ENCODE peak calls at places on chromosomes 7 and 10, in seven cellular contexts. One of them, this sample, is unnamed. For H3K4me1, the result is how much of the 10 kb centered on the place peaks cover.

GRCh38 chr10:117217196-117217761 is 20.0 kb downstream of the KCNK18 start:
- DNase-seq in prostate gland: no peak
- DNase-seq in stomach: no peak
- DNase-seq in HCT116: no peak
- DNase-seq in spleen: peak
- DNase-seq in tibial nerve: no peak
- DNase-seq in IMR-90: no peak
- DNase-seq in this sample: no peak

GRCh38 chr10:58508316-58508715 is 4.4 kb upstream of the BICC1 start:
- DNase-seq in prostate gland: no peak
- DNase-seq in stomach: no peak
- DNase-seq in HCT116: no peak
- DNase-seq in spleen: no peak
- DNase-seq in tibial nerve: no peak
- DNase-seq in IMR-90: peak
- DNase-seq in this sample: no peak

GRCh38 chr7:123823898-123824753 is 20.8 kb upstream of the HYAL4 start:
- DNase-seq in prostate gland: no peak
- DNase-seq in stomach: no peak
- DNase-seq in HCT116: no peak
- DNase-seq in spleen: no peak
- DNase-seq in tibial nerve: no peak
- DNase-seq in IMR-90: no peak
- DNase-seq in this sample: no peak

GRCh38 chr10:69464401-69464800 is 13.1 kb downstream of the TSPAN15 start:
- DNase-seq in prostate gland: no peak
- DNase-seq in stomach: no peak
- DNase-seq in HCT116: no peak
- DNase-seq in spleen: peak
- DNase-seq in tibial nerve: no peak
- DNase-seq in IMR-90: no peak
- DNase-seq in this sample: no peak

GRCh38 chr10:97922378-97922758 is 72.7 kb downstream of the GOLGA7B start:
- DNase-seq in prostate gland: no peak
- DNase-seq in stomach: no peak
- DNase-seq in HCT116: no peak
- DNase-seq in spleen: peak
- DNase-seq in tibial nerve: no peak
- DNase-seq in IMR-90: no peak
- DNase-seq in this sample: no peak

GRCh38 chr7:95509199-95509598 is 23.5 kb downstream of the ASB4 start:
- DNase-seq in prostate gland: no peak
- DNase-seq in stomach: no peak
- DNase-seq in HCT116: no peak
- DNase-seq in spleen: no peak
- DNase-seq in tibial nerve: no peak
- DNase-seq in IMR-90: peak
- DNase-seq in this sample: no peak

GRCh38 chr7:45088821-45089313 is at the start of gene NACAD:
- DNase-seq in prostate gland: peak
- DNase-seq in stomach: peak
- DNase-seq in HCT116: no peak
- DNase-seq in spleen: peak
- DNase-seq in tibial nerve: peak
- DNase-seq in IMR-90: peak
- DNase-seq in this sample: no peak

GRCh38 chr10:102814456-102814871 is 22.7 kb downstream of the CYP17A1 start:
- DNase-seq in prostate gland: no peak
- DNase-seq in stomach: peak
- DNase-seq in HCT116: no peak
- DNase-seq in spleen: no peak
- DNase-seq in tibial nerve: peak
- DNase-seq in IMR-90: peak
- DNase-seq in this sample: no peak

GRCh38 chr7:42077276-42078135 is 159.5 kb downstream of the GLI3 start:
- DNase-seq in prostate gland: no peak
- DNase-seq in stomach: no peak
- DNase-seq in HCT116: no peak
- DNase-seq in spleen: no peak
- DNase-seq in tibial nerve: no peak
- DNase-seq in IMR-90: no peak
- DNase-seq in this sample: no peak

GRCh38 chr10:60661627-60662026 is 116.7 kb upstream of the CDK1 start:
- DNase-seq in prostate gland: no peak
- DNase-seq in stomach: no peak
- DNase-seq in HCT116: peak
- DNase-seq in spleen: no peak
- DNase-seq in tibial nerve: no peak
- DNase-seq in IMR-90: peak
- DNase-seq in this sample: no peak

GRCh38 chr10:66982792-66983481 is 57.1 kb downstream of the LRRTM3 start:
- DNase-seq in prostate gland: no peak
- DNase-seq in stomach: no peak
- DNase-seq in HCT116: no peak
- DNase-seq in spleen: no peak
- DNase-seq in tibial nerve: no peak
- DNase-seq in IMR-90: no peak
- DNase-seq in this sample: no peak

GRCh38 chr7:76049295-76049694 is 1.4 kb downstream of the MDH2 start:
- DNase-seq in prostate gland: no peak
- DNase-seq in stomach: no peak
- DNase-seq in HCT116: no peak
- DNase-seq in spleen: no peak
- DNase-seq in tibial nerve: no peak
- DNase-seq in IMR-90: no peak
- DNase-seq in this sample: no peak

GRCh38 chr7:76047305-76047810 is 442 bp downstream of the STYXL1 start:
- DNase-seq in prostate gland: no peak
- DNase-seq in stomach: no peak
- DNase-seq in HCT116: no peak
- DNase-seq in spleen: no peak
- DNase-seq in tibial nerve: no peak
- DNase-seq in IMR-90: no peak
- DNase-seq in this sample: no peak

GRCh38 chr7:76050545-76050944 is 2.6 kb downstream of the MDH2 start:
- DNase-seq in prostate gland: no peak
- DNase-seq in stomach: no peak
- DNase-seq in HCT116: no peak
- DNase-seq in spleen: no peak
- DNase-seq in tibial nerve: no peak
- DNase-seq in IMR-90: no peak
- DNase-seq in this sample: no peak

GRCh38 chr7:76048668-76048988 is 722 bp downstream of the MDH2 start:
- DNase-seq in prostate gland: no peak
- DNase-seq in stomach: peak
- DNase-seq in HCT116: no peak
- DNase-seq in spleen: no peak
- DNase-seq in tibial nerve: no peak
- DNase-seq in IMR-90: no peak
- DNase-seq in this sample: no peak

DNA sequence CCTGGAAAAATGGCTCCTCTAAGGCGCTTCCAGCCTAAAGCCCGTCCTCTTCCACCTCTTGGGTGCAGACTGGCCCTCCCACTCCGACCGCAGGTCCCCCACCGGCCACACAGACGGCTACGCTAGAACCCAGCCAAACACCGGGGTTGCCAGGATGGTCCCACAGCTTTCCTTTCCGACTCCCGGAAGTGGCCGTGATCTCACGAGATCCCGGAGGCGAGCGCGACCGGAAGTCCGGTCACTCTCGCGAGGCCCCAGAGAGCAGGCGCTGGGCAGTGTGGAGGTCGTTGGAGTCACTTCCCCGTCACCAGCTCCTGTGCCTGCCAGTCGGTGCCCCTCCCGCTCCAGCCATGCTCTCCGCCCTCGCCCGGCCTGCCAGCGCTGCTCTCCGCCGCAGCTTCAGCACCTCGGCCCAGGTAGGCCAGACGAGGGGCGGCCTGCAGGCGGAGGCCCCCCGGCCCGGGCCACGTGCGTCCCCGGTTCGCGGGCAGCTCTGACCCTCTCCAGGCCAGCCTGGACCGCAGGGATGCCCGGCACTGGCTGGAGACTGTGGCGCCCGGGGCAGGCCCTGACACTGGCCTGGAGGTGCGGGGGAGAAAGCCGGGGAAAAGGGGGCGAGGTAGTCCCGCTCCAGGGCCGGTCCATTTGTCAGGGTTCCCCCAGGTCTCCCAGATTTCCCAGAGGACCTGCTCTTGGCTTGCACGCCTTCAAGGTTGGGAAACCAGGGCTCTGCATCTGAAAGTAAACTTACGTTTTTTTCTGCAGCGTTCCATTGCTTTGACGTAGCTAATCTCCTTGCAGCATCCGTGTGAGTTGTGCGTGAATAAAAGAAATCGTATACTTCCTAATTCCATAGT is at the start of the genes MDH2 and STYXL1:
- DNase-seq in prostate gland: peak
- DNase-seq in stomach: peak
- DNase-seq in HCT116: peak
- DNase-seq in spleen: peak
- DNase-seq in tibial nerve: peak
- DNase-seq in IMR-90: peak
- DNase-seq in this sample: peak
- TF ChIP-seq POLR2A in prostate gland: peak
- TF ChIP-seq POLR2A in stomach: peak
- TF ChIP-seq POLR2A in HCT116: peak
- TF ChIP-seq POLR2A in spleen: peak
- TF ChIP-seq POLR2A in tibial nerve: peak
- TF ChIP-seq POLR2A in IMR-90: peak
- TF ChIP-seq POLR2A in this sample: peak

GRCh38 chr7:24722386-24723177 is 34.7 kb downstream of the GSDME start:
- DNase-seq in prostate gland: no peak
- DNase-seq in stomach: no peak
- DNase-seq in HCT116: no peak
- DNase-seq in spleen: peak
- DNase-seq in tibial nerve: no peak
- DNase-seq in IMR-90: no peak
- DNase-seq in this sample: no peak
- TF ChIP-seq CTCF in prostate gland: no peak
- TF ChIP-seq CTCF in stomach: no peak
- TF ChIP-seq CTCF in HCT116: peak
- TF ChIP-seq CTCF in spleen: no peak
- TF ChIP-seq CTCF in tibial nerve: no peak
- TF ChIP-seq CTCF in IMR-90: no peak
- TF ChIP-seq CTCF in this sample: peak

DNA sequence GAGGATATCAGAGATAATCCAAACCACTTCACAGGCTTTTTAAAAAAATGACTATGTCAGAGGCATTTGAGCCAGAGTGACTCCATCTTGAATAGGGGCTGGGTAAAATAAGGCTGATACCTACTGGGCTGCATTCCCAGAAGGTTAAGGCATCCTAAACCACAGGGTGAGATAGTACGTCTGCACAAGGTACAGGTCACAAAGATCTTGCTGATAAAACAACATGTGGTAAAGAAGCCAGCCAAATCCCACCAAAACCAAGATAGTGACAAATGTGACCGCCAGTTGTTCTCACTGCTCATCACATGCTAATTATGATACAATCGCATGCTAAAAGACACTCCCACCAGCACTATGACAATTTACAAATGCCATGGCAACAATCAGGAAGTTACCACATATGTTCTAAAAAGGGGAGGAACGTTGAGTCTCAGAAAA is 177.5 kb downstream of the RAPGEF5 start:
- DNase-seq in prostate gland: no peak
- DNase-seq in stomach: no peak
- DNase-seq in HCT116: no peak
- DNase-seq in spleen: no peak
- DNase-seq in tibial nerve: no peak
- DNase-seq in IMR-90: no peak
- DNase-seq in this sample: no peak
- H3K4me1 ChIP-seq in prostate gland: under half
- H3K4me1 ChIP-seq in stomach: under half
- H3K4me1 ChIP-seq in HCT116: under half
- H3K4me1 ChIP-seq in spleen: under half
- H3K4me1 ChIP-seq in tibial nerve: under half
- H3K4me1 ChIP-seq in IMR-90: under half
- H3K4me1 ChIP-seq in this sample: under half

GRCh38 chr7:5695037-5695708 is 86.3 kb downstream of the RNF216 start:
- DNase-seq in prostate gland: no peak
- DNase-seq in stomach: no peak
- DNase-seq in HCT116: no peak
- DNase-seq in spleen: peak
- DNase-seq in tibial nerve: no peak
- DNase-seq in IMR-90: peak
- DNase-seq in this sample: no peak
- TF ChIP-seq POLR2A in prostate gland: peak
- TF ChIP-seq POLR2A in stomach: peak
- TF ChIP-seq POLR2A in HCT116: no peak
- TF ChIP-seq POLR2A in spleen: peak
- TF ChIP-seq POLR2A in tibial nerve: no peak
- TF ChIP-seq POLR2A in IMR-90: peak
- TF ChIP-seq POLR2A in this sample: peak

This sample was measured in right lobe of liver.